ENCODE peak calls at places on chromosomes 16 and 17, in ten cellular contexts. D, R, P, T, C, V, K, G, L and I are unnamed samples.

GRCh38 chr17:79176792-79177601 is 102.4 kb downstream of the ENGASE start:
- DNase-seq in T (no peak), C (no peak), K (no peak), D (no peak), L (no peak), V (no peak), P (no peak), R (no peak), G (no peak), I (no peak)

GRCh38 chr17:67452681-67453554 is 75.8 kb downstream of the PITPNC1 start:
- DNase-seq in P (no peak), V (peak; percentile 25), K (no peak), C (no peak), D (no peak), T (no peak), G (no peak), L (no peak), R (no peak), I (no peak)

GRCh38 chr16:11585460-11586374 is 1.0 kb downstream of the LITAF start:
- DNase-seq in K (no peak), G (no peak), L (peak; percentile 40), T (peak; percentile 18), D (no peak), P (no peak), V (no peak), R (no peak), C (peak; percentile 6), I (no peak)

GRCh38 chr16:53863861-53864260 is 159.9 kb downstream of the FTO start:
- DNase-seq in K (no peak), C (no peak), P (no peak), D (no peak), T (no peak), R (no peak), V (no peak), G (no peak), L (no peak), I (no peak)

GRCh38 chr17:17941015-17941414 is 31.2 kb downstream of the TOM1L2 start:
- DNase-seq in R (no peak), C (no peak), V (no peak), L (no peak), G (no peak), P (no peak), T (no peak), D (no peak), K (no peak), I (no peak)

GRCh38 chr16:10982430-10983174 is 38.2 kb downstream of the CLEC16A start:
- DNase-seq in L (no peak), R (no peak), V (no peak), T (no peak), K (no peak), P (no peak), C (no peak), D (no peak), G (no peak), I (no peak)

GRCh38 chr17:37702605-37703004 is 42.3 kb downstream of the HNF1B start:
- DNase-seq in D (no peak), P (no peak), L (peak; percentile 87), T (no peak), V (no peak), G (no peak), C (no peak), K (no peak), R (peak; percentile 59), I (peak; percentile 86)

GRCh38 chr16:2260250-2260649 is 7.7 kb downstream of the RNPS1 start:
- DNase-seq in K (no peak), G (no peak), R (no peak), D (no peak), T (no peak), L (no peak), V (no peak), P (no peak), C (no peak), I (no peak)